ENCODE peak calls at places on chromosomes 3 and 15, in five cellular contexts. U, T, M, S and A are unnamed samples.

GRCh38 chr3:115348951-115349745 is 202.1 kb upstream of the ZBTB20 start:
- DNase-seq in U (no peak), S (no peak), M (no peak), T (no peak), A (no peak)

GRCh38 chr3:71601811-71602210 is 18.3 kb upstream of the FOXP1 start:
- DNase-seq in M (no peak), S (no peak), U (no peak), T (no peak), A (peak; percentile 69)

GRCh38 chr3:170476291-170476690 is 57.6 kb downstream of the CLDN11 start:
- DNase-seq in M (no peak), U (no peak), S (peak; percentile 44), T (no peak), A (peak; percentile 34)

GRCh38 chr3:46934067-46934466 is 42.5 kb downstream of the CCDC12 start:
- DNase-seq in T (no peak), M (no peak), U (no peak), S (no peak), A (no peak)

GRCh38 chr3:172514678-172515077 is 8.6 kb downstream of the TNFSF10 start:
- DNase-seq in U (no peak), S (no peak), M (no peak), T (no peak), A (no peak)

GRCh38 chr3:37862219-37862711 is 585 bp downstream of the CTDSPL start:
- DNase-seq in U (no peak), M (peak; percentile 78), T (peak; percentile 21), S (peak; percentile 67), A (peak; percentile 48)

GRCh38 chr3:52754373-52754772 is 16.4 kb downstream of the NEK4 start:
- DNase-seq in S (no peak), U (no peak), T (no peak), M (no peak), A (peak; percentile 29)

GRCh38 chr15:69535101-69535638 is 82.6 kb downstream of the RPLP1 start:
- DNase-seq in U (no peak), M (no peak), T (no peak), S (no peak), A (peak; percentile 70)

GRCh38 chr15:67018026-67018425 is 47.4 kb upstream of the SMAD3 start:
- DNase-seq in M (no peak), U (no peak), T (no peak), S (no peak), A (no peak)

GRCh38 chr3:85726241-85726640 is 767.5 kb downstream of the CADM2 start:
- DNase-seq in M (no peak), T (peak; percentile 7), U (peak; percentile 89), S (no peak), A (peak; percentile 19)

GRCh38 chr3:32913790-32914446 is 37.5 kb upstream of the CCR4 start:
- DNase-seq in U (no peak), M (no peak), T (no peak), S (no peak), A (no peak)

GRCh38 chr3:48651763-48652162 is 10.9 kb downstream of the CELSR3 start:
- DNase-seq in M (no peak), S (no peak), U (no peak), T (no peak), A (no peak)

GRCh38 chr3:36212291-36212690 is 168.0 kb upstream of the STAC start:
- DNase-seq in S (no peak), M (no peak), U (no peak), T (no peak), A (no peak)

GRCh38 chr15:75307778-75308390 is 25.2 kb downstream of the GOLGA6D start:
- DNase-seq in M (peak; percentile 72), U (peak; percentile 58), S (peak; percentile 88), T (peak; percentile 92), A (no peak)

GRCh38 chr15:58546066-58546591 is 114.3 kb downstream of the LIPC start:
- DNase-seq in S (no peak), M (no peak), T (no peak), U (no peak), A (no peak)

GRCh38 chr3:123431007-123431657 is 17.8 kb downstream of the ADCY5 start:
- DNase-seq in T (no peak), S (no peak), U (no peak), M (no peak), A (no peak)

GRCh38 chr15:25177955-25178801 is 223.4 kb downstream of the SNRPN start:
- DNase-seq in T (no peak), S (peak; percentile 16), U (no peak), M (no peak), A (no peak)

GRCh38 chr3:11482024-11482423 is 161.7 kb downstream of the VGLL4 start:
- DNase-seq in M (no peak), S (no peak), U (no peak), T (no peak), A (peak; percentile 54)

GRCh38 chr3:190706582-190706981 is 155.9 kb downstream of the GMNC start:
- DNase-seq in M (no peak), T (no peak), S (no peak), U (no peak), A (no peak)

GRCh38 chr3:197312431-197312830 is 14.0 kb upstream of the DLG1 start:
- DNase-seq in U (no peak), T (no peak), S (no peak), M (no peak), A (no peak)

DNA sequence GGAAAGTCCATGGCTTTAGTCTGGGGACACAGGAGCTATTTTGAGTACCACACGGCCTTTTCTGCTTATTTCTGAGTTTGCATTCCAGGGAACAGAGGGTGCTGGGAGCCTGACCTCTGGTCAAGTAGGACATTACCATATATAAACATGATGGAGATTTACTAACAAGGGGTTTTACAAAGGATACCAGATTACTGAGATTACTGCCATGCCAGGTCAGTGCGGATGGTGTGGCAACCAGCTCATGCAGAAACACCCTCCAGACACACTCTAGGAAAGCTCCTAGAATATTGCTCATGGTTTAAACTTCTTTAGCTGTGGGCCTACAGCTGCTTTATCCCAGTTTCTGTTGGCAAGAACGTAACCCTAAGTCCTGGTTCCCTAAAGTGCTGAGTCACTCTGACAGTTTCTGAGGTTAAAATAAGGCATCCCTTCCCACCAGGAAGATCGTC is 54.3 kb upstream of the AGTR1 start:
- DNase-seq in M (no peak), T (no peak), S (no peak), U (no peak), A (peak; percentile 90)
- TF ChIP-seq MAFK in M (no peak), T (peak; percentile 99), S (peak; percentile 74), U (peak; percentile 49), A (peak; percentile 89)

DNA sequence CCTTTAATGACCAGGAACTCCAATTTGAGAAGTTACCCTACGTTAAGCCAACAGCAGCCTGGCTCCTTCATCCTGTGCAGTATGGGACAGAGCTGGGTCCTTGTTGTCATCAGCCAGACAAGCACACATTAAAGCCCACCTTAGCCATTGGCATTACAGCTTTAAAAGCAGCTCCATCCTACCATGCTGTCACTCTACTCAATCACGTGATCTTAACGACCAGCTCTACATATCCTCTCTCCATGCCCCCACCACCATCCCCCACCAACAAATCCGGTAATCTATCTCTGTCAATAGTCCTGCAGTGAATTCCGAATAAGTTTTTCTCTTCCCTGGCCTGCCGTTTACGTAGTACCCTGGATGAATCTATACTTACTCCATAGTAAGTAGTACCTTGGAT is 82.9 kb upstream of the DGKG start:
- DNase-seq in M (no peak), T (no peak), S (no peak), U (no peak), A (no peak)
- TF ChIP-seq MAFK in M (no peak), T (no peak), S (no peak), U (no peak), A (no peak)

DNA sequence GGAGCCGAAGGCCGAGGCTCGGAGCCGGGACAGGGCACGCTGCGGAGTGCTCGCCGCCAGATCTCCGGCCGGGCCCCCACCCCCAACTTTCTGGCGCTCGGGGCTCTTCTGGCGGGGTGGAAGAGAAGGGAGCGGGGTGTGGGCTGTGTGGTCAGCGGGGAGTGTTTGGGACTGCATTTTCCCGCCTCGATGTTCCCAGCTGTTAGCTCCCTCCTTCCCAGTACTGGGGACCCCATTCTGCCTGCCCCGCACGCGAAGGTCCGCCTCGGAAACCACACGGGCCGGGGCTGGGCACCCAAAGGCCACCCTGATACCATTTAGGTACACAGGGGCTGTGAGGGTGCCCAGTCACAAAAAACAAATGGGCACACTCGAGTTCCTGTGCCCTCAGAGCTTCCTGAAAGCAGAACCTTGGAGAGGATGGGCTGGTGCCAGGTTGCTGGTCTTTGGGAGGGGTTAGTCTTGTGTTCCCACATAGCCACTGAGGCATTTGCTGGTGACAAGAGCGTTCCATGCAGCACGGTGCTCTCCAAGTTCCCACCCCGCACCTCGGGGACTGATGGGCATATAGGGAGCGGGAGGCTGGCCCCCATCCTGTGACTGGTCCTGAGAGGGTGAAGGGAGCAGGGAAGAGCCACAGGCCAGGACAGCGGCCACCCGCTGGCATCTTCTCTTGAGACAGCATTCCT is 621 bp downstream of the TYRO3 start:
- DNase-seq in S (peak; percentile 64), T (no peak), M (peak; percentile 69), U (no peak), A (no peak)
- TF ChIP-seq MAFK in S (no peak), T (no peak), M (no peak), U (no peak), A (no peak)

GRCh38 chr15:50340431-50340830 is 14.6 kb downstream of the GABPB1 start:
- DNase-seq in S (no peak), U (no peak), M (no peak), T (no peak), A (no peak)

GRCh38 chr15:50339717-50340116 is 15.3 kb downstream of the GABPB1 start:
- DNase-seq in M (no peak), U (no peak), T (no peak), S (no peak), A (no peak)

GRCh38 chr15:50341737-50342136 is 13.3 kb downstream of the GABPB1 start:
- DNase-seq in T (no peak), M (no peak), S (no peak), U (no peak), A (no peak)

GRCh38 chr15:50345298-50345697 is 9.7 kb downstream of the GABPB1 start:
- DNase-seq in S (no peak), M (no peak), T (no peak), U (no peak), A (no peak)

DNA sequence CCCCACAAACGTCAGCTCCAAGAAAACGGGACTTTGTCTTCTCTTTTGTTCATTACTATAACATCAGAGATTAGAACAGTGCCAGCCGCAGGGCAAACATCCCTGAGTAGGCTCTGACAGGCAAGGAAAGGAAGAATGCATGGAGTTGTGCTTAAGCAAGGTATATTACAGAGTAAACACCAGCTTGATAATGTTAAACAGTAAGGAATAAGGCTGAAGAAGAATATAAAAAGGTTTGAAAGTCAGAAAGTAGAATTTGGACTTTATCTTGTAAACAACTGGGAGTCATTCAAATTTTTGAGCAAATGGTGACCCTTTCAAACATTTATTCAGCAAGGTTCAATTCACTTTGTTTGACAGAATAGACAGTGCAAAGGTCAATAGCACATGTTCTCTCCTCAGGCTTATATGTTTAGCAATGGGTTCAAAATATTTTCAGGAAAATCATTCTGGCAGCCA is 11.0 kb downstream of the GABPB1 start:
- DNase-seq in T (no peak), M (no peak), U (peak; percentile 88), S (no peak), A (no peak)
- TF ChIP-seq MAFK in T (no peak), M (no peak), U (no peak), S (no peak), A (no peak)